ENCODE peak calls at places on chromosomes 16 and 17, in nine cellular contexts. J is DND-41, F is AG10803, X is endothelial cell, Q is retinal pigment epithelial cell, V is Calu3, R is sigmoid colon, C is neural crest cell, N is MM.1S. S is an unnamed sample.

GRCh38 chr17:58335779-58336455 is 7.3 kb upstream of the TSPOAP1 start:
- DNase-seq in J (peak; percentile 94), F (peak; percentile 33), X (no peak), Q (no peak), V (no peak), R (peak; percentile 58), C (no peak), N (peak; percentile 91), S (no peak)

GRCh38 chr16:47631131-47631530 is 170.0 kb downstream of the PHKB start:
- DNase-seq in J (no peak), F (no peak), X (no peak), Q (no peak), V (no peak), R (no peak), C (no peak), N (no peak), S (no peak)

GRCh38 chr17:30413109-30413508 is 34.4 kb downstream of the CPD start:
- DNase-seq in J (no peak), F (no peak), X (no peak), Q (no peak), V (no peak), R (no peak), C (no peak), N (no peak), S (no peak)

GRCh38 chr17:59565959-59566324 is 532 bp downstream of the DHX40 start:
- DNase-seq in J (peak; percentile 71), F (peak; percentile 77), X (peak; percentile 57), Q (peak; percentile 62), V (peak; percentile 45), R (no peak), C (peak; percentile 48), N (peak; percentile 52), S (peak; percentile 33)

GRCh38 chr16:84985079-84986065 is 26.0 kb downstream of the ZDHHC7 start:
- DNase-seq in J (no peak), F (peak; percentile 88), X (no peak), Q (peak; percentile 55), V (peak; percentile 57), R (no peak), C (no peak), N (no peak), S (peak; percentile 69)

GRCh38 chr17:20173091-20173490 is 163.9 kb downstream of the SPECC1 start:
- DNase-seq in J (no peak), F (no peak), X (no peak), Q (no peak), V (no peak), R (no peak), C (no peak), N (no peak), S (no peak)

GRCh38 chr17:58302919-58303551 is 22.3 kb upstream of the MPO start:
- DNase-seq in J (peak; percentile 5), F (no peak), X (no peak), Q (no peak), V (no peak), R (peak; percentile 20), C (no peak), N (no peak), S (no peak)

GRCh38 chr17:82051776-82052637 is at the start of the genes GPS1 and RFNG:
- DNase-seq in J (peak; percentile 79), F (peak; percentile 47), X (no peak), Q (no peak), V (peak; percentile 84), R (peak; percentile 84), C (peak; percentile 58), N (peak; percentile 83), S (no peak)

GRCh38 chr16:69327585-69328310 is 2.6 kb downstream of the PDF start:
- DNase-seq in J (no peak), F (no peak), X (no peak), Q (no peak), V (no peak), R (peak; percentile 28), C (no peak), N (no peak), S (no peak)

GRCh38 chr16:51508813-51509212 is 357.7 kb upstream of the SALL1 start:
- DNase-seq in J (no peak), F (peak; percentile 78), X (no peak), Q (no peak), V (no peak), R (no peak), C (no peak), N (no peak), S (peak; percentile 18)

GRCh38 chr17:81735181-81736102 is 23.4 kb downstream of the SLC25A10 start:
- DNase-seq in J (no peak), F (peak; percentile 48), X (no peak), Q (no peak), V (peak; percentile 65), R (peak; percentile 65), C (no peak), N (no peak), S (no peak)

DNA sequence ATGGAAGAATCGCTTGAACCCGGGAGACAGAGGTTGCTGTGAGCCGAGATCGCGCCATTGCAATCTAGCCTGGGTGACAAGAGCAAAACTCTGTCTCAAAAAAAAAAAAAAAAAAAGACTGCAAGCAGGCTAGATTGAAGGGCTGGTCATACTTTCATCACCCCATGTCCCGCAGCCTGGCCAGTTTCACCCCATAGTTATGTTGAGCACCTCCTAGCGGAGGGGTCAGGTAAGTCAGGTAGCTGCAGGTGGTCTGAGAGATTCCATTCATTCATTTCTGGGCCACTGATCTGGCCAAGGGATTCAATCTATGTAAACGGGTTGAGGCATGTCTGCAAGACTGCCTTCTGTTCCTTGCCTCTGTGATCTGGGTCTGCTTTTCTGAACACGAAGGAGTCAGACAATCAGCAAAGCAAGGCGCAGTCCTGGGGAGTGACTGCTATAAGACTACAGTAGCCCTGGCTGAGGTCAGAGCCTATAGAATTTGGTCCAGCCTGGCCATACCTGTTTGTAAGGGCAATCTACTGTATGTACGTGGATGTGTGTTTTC is 23.6 kb upstream of the BPTF start:
- DNase-seq in J (no peak), F (no peak), X (no peak), Q (no peak), V (no peak), R (no peak), C (no peak), N (peak; percentile 15), S (no peak)
- TF ChIP-seq CTCF in J (no peak), F (no peak), X (no peak), Q (peak; percentile 22), V (no peak), R (no peak), C (no peak), N (peak; percentile 31), S (peak; percentile 19)

GRCh38 chr17:38958326-38958725 is 8.9 kb downstream of the FBXO47 start:
- DNase-seq in J (no peak), F (peak; percentile 48), X (no peak), Q (no peak), V (no peak), R (no peak), C (no peak), N (no peak), S (no peak)
- TF ChIP-seq CTCF in J (no peak), F (no peak), X (no peak), Q (no peak), V (no peak), R (no peak), C (no peak), N (no peak), S (no peak)

DNA sequence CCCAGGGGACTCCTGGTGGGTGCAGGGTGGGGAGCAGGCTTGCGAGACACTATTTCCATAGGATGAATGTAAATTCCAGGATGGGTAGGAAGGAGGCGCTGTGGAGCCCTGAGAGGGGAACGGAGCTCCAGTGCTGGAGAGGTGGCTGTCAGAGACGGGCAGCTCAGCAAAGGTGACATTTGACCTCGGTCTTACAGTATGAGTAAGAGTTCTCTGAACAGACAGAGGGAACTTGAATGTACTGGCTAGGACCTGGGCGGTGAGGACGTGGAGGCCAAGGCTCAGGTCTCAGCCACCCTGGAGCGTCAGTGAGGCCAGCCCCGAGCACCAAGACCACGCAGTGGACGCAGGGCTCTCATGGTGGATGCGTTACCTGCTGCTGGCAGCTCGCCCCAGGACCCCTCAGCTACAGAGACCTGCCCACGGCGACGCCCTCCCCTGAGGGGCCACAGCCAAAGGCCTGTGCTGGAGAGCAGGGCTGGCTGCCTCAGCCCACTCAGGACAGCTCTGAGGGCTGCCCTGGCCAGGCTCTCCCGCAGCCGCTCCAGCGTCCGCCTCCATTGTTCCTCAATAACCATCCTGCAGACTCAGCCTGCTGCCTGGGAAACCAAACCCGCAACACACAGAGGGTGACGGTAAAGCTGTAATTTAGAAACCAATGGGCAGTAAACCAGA is 65.9 kb upstream of the TNRC6C start:
- DNase-seq in J (peak; percentile 40), F (no peak), X (peak; percentile 72), Q (no peak), V (peak; percentile 21), R (peak; percentile 56), C (peak; percentile 65), N (no peak), S (no peak)
- TF ChIP-seq CTCF in J (peak; percentile 65), F (peak; percentile 17), X (peak; percentile 67), Q (peak; percentile 50), V (no peak), R (no peak), C (peak; percentile 58), N (peak; percentile 46), S (peak; percentile 20)

GRCh38 chr16:49793244-49793643 is 62.7 kb downstream of the ZNF423 start:
- DNase-seq in J (no peak), F (no peak), X (no peak), Q (no peak), V (no peak), R (no peak), C (no peak), N (no peak), S (no peak)

GRCh38 chr16:49788505-49788904 is 67.4 kb downstream of the ZNF423 start:
- DNase-seq in J (no peak), F (no peak), X (no peak), Q (no peak), V (no peak), R (no peak), C (no peak), N (no peak), S (no peak)

GRCh38 chr16:49788936-49789335 is 67.0 kb downstream of the ZNF423 start:
- DNase-seq in J (no peak), F (peak; percentile 35), X (no peak), Q (no peak), V (no peak), R (no peak), C (no peak), N (no peak), S (peak; percentile 34)

GRCh38 chr16:49786926-49787557 is 68.9 kb downstream of the ZNF423 start:
- DNase-seq in J (no peak), F (no peak), X (no peak), Q (no peak), V (no peak), R (no peak), C (no peak), N (no peak), S (no peak)

GRCh38 chr16:49789617-49790016 is 66.3 kb downstream of the ZNF423 start:
- DNase-seq in J (no peak), F (no peak), X (no peak), Q (no peak), V (no peak), R (no peak), C (no peak), N (no peak), S (no peak)
- TF ChIP-seq CTCF in J (no peak), F (no peak), X (no peak), Q (no peak), V (no peak), R (no peak), C (no peak), N (no peak), S (no peak)

S was measured in AG09309.